ENCODE peak calls at places on chromosomes 2 and 18, in five cellular contexts. A is Peyer's patch, E is cardiac muscle cell, S is tibial nerve, K is kidney. Y is an unnamed sample.
A peak's percentile ranks its signal among the peaks of the same experiment; 100 is the strongest.

GRCh38 chr2:178747767-178748166 is 59.5 kb downstream of the TTN start:
- DNase-seq in K (no peak), A (no peak), E (no peak), S (no peak), Y (no peak)

GRCh38 chr2:238728322-238729260 is 119.3 kb upstream of the TWIST2 start:
- DNase-seq in K (no peak), S (peak; percentile 25), E (no peak), A (no peak), Y (peak; percentile 46)

GRCh38 chr2:6931753-6932152 is 14.5 kb downstream of the RNF144A start:
- DNase-seq in E (no peak), K (no peak), S (no peak), A (no peak), Y (no peak)

GRCh38 chr2:37489536-37489935 is 145.1 kb downstream of the QPCT start:
- DNase-seq in A (no peak), E (no peak), K (no peak), S (no peak), Y (no peak)

GRCh38 chr2:107418713-107419112 is 408.0 kb upstream of the RGPD4 start:
- DNase-seq in E (peak; percentile 69), K (no peak), A (no peak), S (no peak), Y (no peak)

GRCh38 chr2:55923091-55923977 is at the start of gene EFEMP1:
- DNase-seq in S (peak; percentile 52), K (peak; percentile 92), A (peak; percentile 56), E (peak; percentile 71), Y (peak; percentile 87)

GRCh38 chr2:48600917-48601316 is 16.7 kb upstream of the GTF2A1L start:
- DNase-seq in S (no peak), K (no peak), A (no peak), E (no peak), Y (no peak)

GRCh38 chr2:241944821-241945220 is 75.3 kb downstream of the RTP5 start:
- DNase-seq in A (peak; percentile 35), E (no peak), S (no peak), K (no peak), Y (no peak)

GRCh38 chr2:157447031-157447430 is 3.1 kb upstream of the CYTIP start:
- DNase-seq in E (no peak), S (no peak), K (no peak), A (no peak), Y (no peak)

GRCh38 chr2:96361751-96362150 is 26.2 kb downstream of the NCAPH start:
- DNase-seq in K (no peak), E (no peak), S (no peak), A (no peak), Y (no peak)

DNA sequence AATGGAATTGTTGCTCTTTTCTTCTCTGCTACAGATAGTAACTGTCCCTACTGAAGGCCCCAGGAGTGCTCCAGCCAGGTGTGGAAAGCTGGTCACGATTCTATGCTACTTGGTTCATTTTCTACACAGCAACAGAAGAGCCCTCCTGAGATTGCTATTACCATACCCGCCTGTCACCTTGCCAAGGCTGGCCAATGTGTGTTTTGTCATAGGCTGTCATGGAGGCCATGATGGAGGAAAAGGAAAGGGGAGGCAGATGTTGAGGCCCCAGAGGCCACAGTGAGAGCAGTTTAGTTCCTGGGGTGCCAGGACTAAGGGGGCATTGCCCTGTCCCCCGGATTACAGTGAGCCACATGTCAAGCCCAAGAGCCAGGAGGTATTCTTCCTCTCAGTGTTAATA is 952 bp downstream of the ELMOD3 start:
- DNase-seq in K (no peak), E (no peak), S (no peak), A (peak; percentile 43), Y (no peak)
- H3K4me3 ChIP-seq in K (peak overlapping the region; percentile 98), E (peak overlapping the region; percentile 51), S (no peak overlapping the region), A (peak overlapping the region; percentile 63), Y (peak overlapping the region; percentile 83)

GRCh38 chr18:54284967-54285785 is 15.9 kb downstream of the POLI start:
- DNase-seq in S (no peak), E (no peak), A (no peak), K (peak; percentile 78), Y (no peak)
- TF ChIP-seq CTCF in S (no peak), E (no peak), A (no peak), K (no peak), Y (no peak)

DNA sequence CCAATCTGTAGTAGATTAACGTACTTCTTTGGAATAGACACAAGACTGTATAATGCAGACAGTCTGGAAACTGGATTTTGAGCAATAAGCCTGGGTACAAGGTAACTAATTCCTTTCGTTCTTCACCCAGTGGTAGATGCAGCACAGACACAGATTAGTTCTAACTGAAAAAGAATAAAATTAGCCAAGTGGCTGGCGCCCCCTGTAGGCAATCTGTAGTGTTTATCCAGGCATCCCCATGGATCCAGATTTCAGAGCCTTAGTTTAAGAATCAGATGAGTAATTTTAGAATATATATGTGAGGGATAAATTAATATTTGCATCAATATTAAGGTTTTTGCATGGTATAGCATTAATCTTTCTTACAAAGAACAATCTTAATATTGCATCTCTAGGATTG is 563.9 kb downstream of the DCC start:
- DNase-seq in S (peak; percentile 13), A (peak; percentile 62), E (peak; percentile 77), K (no peak), Y (no peak)
- H3K4me1 ChIP-seq in S (peaks cover 11% of the 10 kb centered on the region), A (no peaks in the 10 kb centered on the region), E (no peaks in the 10 kb centered on the region), K (no peaks in the 10 kb centered on the region), Y (no peaks in the 10 kb centered on the region)

GRCh38 chr2:173077506-173078177 is 2.0 kb downstream of the MAP3K20 start:
- DNase-seq in K (no peak), E (peak; percentile 22), S (no peak), A (no peak), Y (no peak)
- H3K4me3 ChIP-seq in K (no peak overlapping the region), E (peak overlapping the region; percentile 97), S (no peak overlapping the region), A (no peak overlapping the region), Y (peak overlapping the region; percentile 92)

GRCh38 chr2:155250800-155251199 is 552.3 kb downstream of the KCNJ3 start:
- DNase-seq in E (peak; percentile 27), A (no peak), K (no peak), S (no peak), Y (no peak)
- TF ChIP-seq CTCF in E (no peak), A (no peak), K (peak; percentile 3), S (no peak), Y (no peak)

Y was measured in ascending aorta.